ENCODE peak calls at places on chromosomes 12 and 14, in nine cellular contexts. G, Z, Q, N, R, S, M, T and P are unnamed samples. For H3K4me1, the result is how much of the 10 kb centered on the place peaks cover.

GRCh38 chr12:48901278-48901677 is 24.0 kb downstream of the FKBP11 start:
- DNase-seq in R (no peak), G (no peak), Q (no peak), T (no peak), S (no peak), N (no peak), Z (no peak), M (no peak), P (no peak)

GRCh38 chr12:68163546-68164210 is 4.1 kb upstream of the IFNG start:
- DNase-seq in M (no peak), G (no peak), N (no peak), S (no peak), Z (no peak), T (no peak), Q (no peak), R (no peak), P (no peak)

GRCh38 chr14:105581551-105582341 is 55.4 kb downstream of the TMEM121 start:
- DNase-seq in Q (no peak), N (no peak), M (peak), T (no peak), S (peak), Z (no peak), G (no peak), R (no peak), P (peak)

GRCh38 chr14:64727551-64728071 is 23.4 kb downstream of the PLEKHG3 start:
- DNase-seq in S (peak), G (no peak), T (no peak), R (no peak), Q (no peak), M (no peak), Z (no peak), N (no peak), P (no peak)

GRCh38 chr14:30550335-30550734 is 8.6 kb upstream of the G2E3 start:
- DNase-seq in T (no peak), M (no peak), S (no peak), Z (no peak), G (no peak), Q (no peak), R (no peak), N (peak), P (no peak)

GRCh38 chr12:3473844-3474243 is 17.2 kb upstream of the PRMT8 start:
- DNase-seq in Q (no peak), T (no peak), G (no peak), Z (no peak), S (no peak), N (no peak), R (no peak), M (no peak), P (no peak)

GRCh38 chr12:1925125-1925963 is 6.9 kb upstream of the CACNA2D4 start:
- DNase-seq in R (no peak), N (no peak), Q (no peak), T (peak), M (no peak), S (no peak), G (peak), Z (peak), P (no peak)

GRCh38 chr14:96888593-96888992 is 91.4 kb downstream of the VRK1 start:
- DNase-seq in N (no peak), Z (no peak), G (no peak), S (no peak), R (no peak), M (no peak), Q (no peak), T (no peak), P (no peak)

GRCh38 chr12:60144395-60144794 is 548.6 kb downstream of the SLC16A7 start:
- DNase-seq in Q (no peak), T (no peak), M (no peak), Z (no peak), G (no peak), R (no peak), N (no peak), S (no peak), P (no peak)

GRCh38 chr14:89185919-89186849 is 230.8 kb downstream of the FOXN3 start:
- DNase-seq in G (no peak), T (no peak), R (no peak), Z (peak), N (peak), S (no peak), M (no peak), Q (peak), P (peak)

DNA sequence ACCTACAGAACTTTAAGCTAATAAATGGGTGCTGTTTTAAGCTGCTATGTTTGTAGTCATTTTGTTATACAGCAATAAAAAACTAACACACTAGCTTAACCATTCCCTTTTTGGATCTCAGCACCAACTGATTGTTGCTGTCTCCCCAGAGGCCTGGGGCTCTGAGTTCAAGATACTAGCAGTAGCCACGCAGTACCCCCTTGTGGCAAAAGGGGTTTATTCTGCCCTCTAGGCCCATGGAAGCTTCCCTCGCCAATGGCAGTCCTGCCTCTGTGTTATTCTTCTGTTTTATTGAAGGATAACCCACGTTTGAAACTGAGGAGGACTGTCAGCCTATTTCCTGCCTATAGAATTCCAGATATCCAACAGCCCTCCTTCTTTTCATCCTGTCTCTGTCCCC is 455.3 kb upstream of the ATP2B1 start:
- DNase-seq in Z (no peak), N (no peak), Q (peak), T (no peak), G (no peak), S (no peak), M (no peak), R (no peak), P (no peak)
- TF ChIP-seq CTCF in Z (no peak), N (no peak), Q (no peak), T (no peak), G (no peak), S (no peak), M (no peak), R (no peak), P (no peak)

GRCh38 chr14:21534576-21534975 is 8.4 kb upstream of the SALL2 start:
- DNase-seq in R (no peak), M (no peak), N (no peak), Q (no peak), T (no peak), G (no peak), S (no peak), Z (no peak), P (no peak)
- H3K4me3 ChIP-seq in R (no peak), M (no peak), N (no peak), Q (no peak), T (no peak), G (no peak), S (no peak), Z (no peak), P (no peak)

GRCh38 chr14:99252940-99253868 is 18.8 kb downstream of the BCL11B start:
- DNase-seq in M (no peak), N (no peak), Z (no peak), G (no peak), Q (no peak), T (no peak), R (no peak), S (no peak), P (no peak)
- H3K4me1 ChIP-seq in M (under half), N (under half), Z (under half), G (under half), Q (under half), T (under half), R (under half), S (under half), P (under half)

GRCh38 chr12:17954788-17955187 is 135.2 kb downstream of the RERGL start:
- DNase-seq in G (no peak), N (no peak), R (no peak), S (no peak), M (no peak), T (no peak), Z (no peak), Q (peak), P (no peak)

GRCh38 chr12:17950898-17951297 is 139.1 kb downstream of the RERGL start:
- DNase-seq in T (no peak), M (no peak), Z (no peak), S (no peak), N (no peak), Q (no peak), R (no peak), G (no peak), P (no peak)

DNA sequence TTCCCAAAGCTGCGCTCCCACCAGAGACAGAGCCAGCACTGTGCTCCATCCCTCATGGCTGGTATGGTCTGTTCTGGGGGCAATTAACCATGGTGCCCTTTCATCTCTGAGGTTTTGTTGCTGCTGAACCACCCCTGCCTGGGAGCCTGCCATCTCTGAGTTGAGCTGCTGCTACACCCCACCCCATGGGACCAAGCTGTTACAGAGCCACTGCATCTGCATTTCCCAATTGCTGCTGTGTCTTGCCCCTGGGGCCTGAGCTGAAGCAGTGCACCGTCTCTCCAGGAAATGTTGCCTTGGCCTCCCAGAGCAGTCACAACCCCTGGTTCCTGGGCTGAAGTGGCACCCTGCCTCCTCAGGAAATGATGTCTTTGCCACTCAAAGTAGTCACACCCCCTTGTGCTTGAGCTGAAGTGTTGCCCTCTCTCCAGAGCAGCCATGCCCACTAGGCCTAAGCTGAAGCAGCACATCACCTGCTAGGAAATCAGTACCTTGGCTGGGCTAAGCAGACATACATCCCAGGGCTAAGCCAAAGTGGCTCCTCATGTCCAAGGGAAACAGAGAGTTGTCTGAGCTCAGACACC is 140.3 kb downstream of the RERGL start:
- DNase-seq in Q (no peak), S (no peak), M (no peak), N (no peak), G (no peak), Z (no peak), R (no peak), T (no peak), P (no peak)
- TF ChIP-seq CTCF in Q (no peak), S (no peak), M (no peak), N (no peak), G (no peak), Z (no peak), R (no peak), T (no peak), P (no peak)

GRCh38 chr14:52314521-52315354 is 626 bp downstream of the PTGER2 start:
- DNase-seq in R (peak), G (no peak), M (peak), N (no peak), Q (no peak), T (peak), Z (peak), S (peak), P (peak)

GRCh38 chr14:52313493-52313881 is 625 bp upstream of the PTGER2 start:
- DNase-seq in Q (no peak), T (no peak), S (no peak), Z (no peak), R (peak), N (no peak), G (no peak), M (no peak), P (no peak)

GRCh38 chr14:52312872-52313492 is 1.1 kb upstream of the PTGER2 start:
- DNase-seq in T (no peak), Q (no peak), Z (peak), N (no peak), R (peak), G (no peak), S (no peak), M (no peak), P (no peak)

GRCh38 chr14:52315355-52315718 is 1.2 kb downstream of the PTGER2 start:
- DNase-seq in Z (no peak), T (no peak), M (no peak), G (no peak), R (peak), Q (no peak), S (no peak), N (no peak), P (no peak)

GRCh38 chr14:52313903-52314481 is at the start of gene PTGER2:
- DNase-seq in R (peak), S (peak), N (no peak), G (peak), M (peak), Q (peak), Z (peak), T (peak), P (peak)
- H3K4me3 ChIP-seq in R (peak), S (peak), N (peak), G (peak), M (peak), Q (peak), Z (peak), T (peak), P (peak)